ENCODE peak calls at places on chromosome 11, in four cellular contexts. B is body of pancreas, X is osteoblast, W is heart left ventricle. L is an unnamed sample. For H3K27me3, the result is how much of the 10 kb centered on the place peaks cover.

GRCh38 chr11:33747969-33748368 is 11.7 kb upstream of the CD59 start:
- DNase-seq in B (no peak), X (peak), W (no peak), L (no peak)

GRCh38 chr11:26778000-26778757 is 56.3 kb upstream of the SLC5A12 start:
- DNase-seq in B (no peak), X (peak), W (no peak), L (no peak)

GRCh38 chr11:104826772-104827171 is 71.5 kb downstream of the CASP12 start:
- DNase-seq in B (no peak), X (no peak), W (no peak), L (no peak)

GRCh38 chr11:95419915-95420314 is 188.9 kb upstream of the SESN3 start:
- DNase-seq in B (no peak), X (peak), W (no peak), L (no peak)

GRCh38 chr11:71491531-71492329 is 35.3 kb upstream of the KRTAP5-7 start:
- DNase-seq in B (no peak), X (no peak), W (no peak), L (no peak)

GRCh38 chr11:124861670-124862069 is 3.6 kb upstream of the ROBO3 start:
- DNase-seq in B (no peak), X (no peak), W (no peak), L (no peak)

GRCh38 chr11:115500547-115501503 is 3.4 kb downstream of the CADM1 start:
- DNase-seq in B (no peak), X (no peak), W (no peak), L (no peak)

GRCh38 chr11:33652930-33653329 is 47.7 kb downstream of the C11orf91 start:
- DNase-seq in B (no peak), X (no peak), W (no peak), L (no peak)

GRCh38 chr11:103903621-103904323 is 132.7 kb upstream of the DDI1 start:
- DNase-seq in B (no peak), X (no peak), W (no peak), L (no peak)

GRCh38 chr11:16111690-16112089 is 244.7 kb downstream of the SOX6 start:
- DNase-seq in B (no peak), X (peak), W (no peak), L (peak)

GRCh38 chr11:36278531-36279245 is 10.5 kb downstream of the COMMD9 start:
- DNase-seq in B (peak), X (no peak), W (no peak), L (peak)

GRCh38 chr11:63945482-63946163 is 6.8 kb downstream of the NAA40 start:
- DNase-seq in B (peak), X (peak), W (peak), L (peak)

GRCh38 chr11:126993599-126993998 is 7.0 kb downstream of the KIRREL3 start:
- DNase-seq in B (no peak), X (no peak), W (no peak), L (no peak)

GRCh38 chr11:8111636-8112035 is 30.6 kb downstream of the TUB start:
- DNase-seq in B (no peak), X (no peak), W (no peak), L (no peak)

GRCh38 chr11:134069426-134069921 is 602 bp downstream of the JAM3 start:
- DNase-seq in B (no peak), X (peak), W (no peak), L (peak)

GRCh38 chr11:126265801-126266200 is 2.9 kb downstream of the SRPRA start:
- DNase-seq in B (no peak), X (no peak), W (no peak), L (no peak)

GRCh38 chr11:122632178-122632824 is 23.2 kb upstream of the UBASH3B start:
- DNase-seq in B (no peak), X (no peak), W (no peak), L (no peak)

GRCh38 chr11:1924121-1924520 is 4.6 kb downstream of the TNNT3 start:
- DNase-seq in B (no peak), X (peak), W (peak), L (peak)

GRCh38 chr11:12235549-12235944 is 125.2 kb downstream of the MICAL2 start:
- DNase-seq in B (peak), X (no peak), W (no peak), L (no peak)

GRCh38 chr11:77287615-77288273 is 13.7 kb downstream of the GDPD4 start:
- DNase-seq in B (no peak), X (peak), W (no peak), L (no peak)

GRCh38 chr11:41978951-41979350 is 519.5 kb upstream of the LRRC4C start:
- DNase-seq in B (no peak), X (no peak), W (no peak), L (no peak)

GRCh38 chr11:45384711-45385241 is 98.6 kb upstream of the SYT13 start:
- DNase-seq in B (no peak), X (peak), W (no peak), L (peak)

GRCh38 chr11:85114786-85115185 is 512.4 kb downstream of the DLG2 start:
- DNase-seq in B (no peak), X (no peak), W (no peak), L (no peak)

GRCh38 chr11:113446112-113446511 is 29.1 kb downstream of the DRD2 start:
- DNase-seq in B (no peak), X (peak), W (no peak), L (no peak)

GRCh38 chr11:10450451-10451398 is 4.3 kb upstream of the AMPD3 start:
- DNase-seq in B (peak), X (peak), W (peak), L (peak)

GRCh38 chr11:63610604-63611394 is 3.4 kb downstream of the PLAAT3 start:
- DNase-seq in B (no peak), X (peak), W (no peak), L (peak)

GRCh38 chr11:48170176-48170839 is 46.3 kb upstream of the OR4B1 start:
- DNase-seq in B (no peak), X (peak), W (no peak), L (no peak)

GRCh38 chr11:75013051-75013450 is 24.3 kb downstream of the NEU3 start:
- DNase-seq in B (no peak), X (peak), W (no peak), L (no peak)

GRCh38 chr11:4041731-4042391 is 52.7 kb upstream of the RRM1 start:
- DNase-seq in B (no peak), X (no peak), W (no peak), L (no peak)

GRCh38 chr11:12860827-12861226 is 148.3 kb upstream of the RASSF10 start:
- DNase-seq in B (no peak), X (no peak), W (no peak), L (no peak)

GRCh38 chr11:23903044-23903704 is 593.7 kb upstream of the LUZP2 start:
- DNase-seq in B (no peak), X (no peak), W (no peak), L (no peak)

GRCh38 chr11:18778468-18778867 is 13.1 kb downstream of the PTPN5 start:
- DNase-seq in B (no peak), X (no peak), W (no peak), L (no peak)

GRCh38 chr11:16468735-16469446 is 112.5 kb upstream of the SOX6 start:
- DNase-seq in B (no peak), X (no peak), W (no peak), L (no peak)

GRCh38 chr11:2196970-2197770 is 25.6 kb upstream of the TH start:
- DNase-seq in B (peak), X (peak), W (peak), L (peak)

DNA sequence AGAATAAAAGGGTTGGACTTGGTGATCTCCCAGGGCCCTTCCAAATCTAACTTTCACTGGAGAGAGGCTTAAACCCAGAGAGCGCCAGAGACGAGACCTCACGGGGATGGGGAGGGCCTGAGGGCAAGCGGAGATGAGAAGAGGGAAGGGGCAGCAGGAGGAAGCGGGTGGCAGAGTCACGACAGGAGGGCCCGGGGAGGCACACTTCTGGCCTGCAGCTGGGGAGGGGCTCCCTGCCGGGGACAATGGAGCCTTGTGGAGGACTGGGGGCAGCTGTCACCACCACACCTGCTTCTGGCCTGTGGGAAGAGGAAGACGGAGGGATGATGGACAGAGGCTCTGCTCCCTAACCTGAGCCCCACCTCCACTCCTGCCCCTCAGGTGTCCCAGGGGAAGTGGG is 40.2 kb downstream of the PDE2A start:
- DNase-seq in B (no peak), X (no peak), W (no peak), L (no peak)
- H3K27me3 ChIP-seq in B (under half), X (under half), W (under half), L (under half)

GRCh38 chr11:65436412-65437032 is 13.9 kb downstream of the NEAT1 start:
- DNase-seq in B (no peak), X (no peak), W (no peak), L (no peak)
- H3K4me3 ChIP-seq in B (no peak), X (peak), W (peak), L (no peak)

GRCh38 chr11:22338465-22338810 is 257 bp downstream of the SLC17A6 start:
- DNase-seq in B (no peak), X (no peak), W (no peak), L (peak)
- H3K27me3 ChIP-seq in B (under half), X (under half), W (half or more), L (half or more)

GRCh38 chr11:121198491-121198890 is 94.1 kb upstream of the SC5D start:
- DNase-seq in B (no peak), X (no peak), W (no peak), L (no peak)
- H3K4me3 ChIP-seq in B (no peak), X (no peak), W (no peak), L (no peak)

DNA sequence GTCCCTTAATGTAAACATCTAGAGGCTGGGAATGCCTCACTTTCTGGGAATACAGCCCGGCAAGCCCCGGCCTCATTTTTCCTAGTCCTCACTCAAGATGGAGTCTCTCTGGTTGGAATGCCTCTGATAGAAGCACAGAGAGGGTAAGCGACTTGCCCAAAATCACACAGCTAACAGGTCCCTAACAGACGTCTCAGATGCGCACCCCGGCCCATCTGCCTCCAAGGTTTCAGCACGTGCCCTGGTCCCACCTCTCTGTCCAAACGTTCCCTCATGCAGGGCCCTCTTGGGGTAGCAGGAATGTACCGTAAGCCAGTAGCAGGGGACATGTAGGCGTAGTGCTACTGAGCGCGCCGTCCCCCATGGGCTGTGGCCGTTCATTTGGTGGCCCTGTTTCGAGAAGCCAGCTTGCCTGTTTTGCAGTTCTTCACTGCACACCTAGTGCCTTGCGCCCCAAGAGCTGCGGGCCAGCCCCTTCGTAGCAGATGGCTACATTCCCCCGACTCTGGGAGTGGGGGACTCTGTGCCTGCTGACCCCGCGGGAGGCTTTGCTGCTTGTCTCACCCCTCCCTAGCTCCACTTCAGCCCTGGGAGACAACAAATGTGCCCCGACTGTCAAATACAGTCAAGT is 62.1 kb upstream of the FADD start:
- DNase-seq in B (no peak), X (peak), W (no peak), L (no peak)
- H3K27me3 ChIP-seq in B (under half), X (under half), W (under half), L (under half)

L was measured in H7.